ENCODE peak calls at places on chromosomes 2 and 18, in five cellular contexts. D is amygdala; L is activated CD4-positive, alpha-beta T cell treated with anti-CD3 and anti-CD28 coated beads for 1 hour; X is lower lobe of right lung; A is CD8-positive, alpha-beta memory T cell. B is an unnamed sample.

GRCh38 chr2:214196260-214196659 is 214.6 kb upstream of the VWC2L start:
- DNase-seq in D (no peak), A (no peak), L (no peak), X (no peak), B (no peak)

GRCh38 chr2:190477563-190478454 is 56.7 kb downstream of the NEMP2 start:
- DNase-seq in D (no peak), X (no peak), A (no peak), L (no peak), B (no peak)

GRCh38 chr2:241560883-241561474 is 2.4 kb downstream of the BOK start:
- DNase-seq in D (no peak), L (no peak), A (no peak), X (no peak), B (no peak)

GRCh38 chr2:156199588-156199987 is 132.9 kb downstream of the NR4A2 start:
- DNase-seq in D (no peak), A (no peak), L (no peak), X (no peak), B (no peak)

GRCh38 chr2:173630425-173631122 is 275.9 kb downstream of the CDCA7 start:
- DNase-seq in L (no peak), A (no peak), X (no peak), D (no peak), B (no peak)

GRCh38 chr2:6654279-6654678 is 211.4 kb downstream of the CMPK2 start:
- DNase-seq in L (no peak), X (no peak), A (no peak), D (no peak), B (no peak)

GRCh38 chr2:74292752-74293151 is 50.5 kb downstream of the SLC4A5 start:
- DNase-seq in L (no peak), D (no peak), X (no peak), A (no peak), B (no peak)

GRCh38 chr18:24009651-24010333 is 4.8 kb upstream of the TTC39C start:
- DNase-seq in A (peak), D (no peak), X (no peak), L (no peak), B (peak)

GRCh38 chr2:232607011-232607410 is 26.4 kb upstream of the EFHD1 start:
- DNase-seq in X (no peak), L (no peak), D (no peak), A (no peak), B (no peak)

GRCh38 chr18:75183524-75183923 is 25.4 kb downstream of the PTGR3 start:
- DNase-seq in L (no peak), D (no peak), X (no peak), A (no peak), B (no peak)

GRCh38 chr2:165293439-165294420 is 54.5 kb downstream of the SCN2A start:
- DNase-seq in D (no peak), A (peak), L (no peak), X (no peak), B (peak)

GRCh38 chr18:38900445-38900844 is 1334.8 kb upstream of the CELF4 start:
- DNase-seq in D (no peak), X (no peak), L (no peak), A (no peak), B (no peak)

GRCh38 chr2:100215375-100215774 is 73.0 kb upstream of the AFF3 start:
- DNase-seq in A (no peak), D (no peak), L (no peak), X (no peak), B (no peak)

GRCh38 chr2:29940706-29941105 is 19.3 kb upstream of the ALK start:
- DNase-seq in X (no peak), D (no peak), L (no peak), A (no peak), B (no peak)

GRCh38 chr18:71194438-71194837 is 905.6 kb downstream of the SOCS6 start:
- DNase-seq in A (no peak), L (no peak), D (no peak), X (no peak), B (no peak)

GRCh38 chr2:164922119-164922518 is 33.2 kb downstream of the SLC38A11 start:
- DNase-seq in D (no peak), A (no peak), X (no peak), L (no peak), B (no peak)

GRCh38 chr2:105885456-105885855 is 140.7 kb downstream of the NCK2 start:
- DNase-seq in X (no peak), A (no peak), D (no peak), L (no peak), B (no peak)

GRCh38 chr18:60485207-60485606 is 112.6 kb upstream of the MC4R start:
- DNase-seq in L (no peak), D (no peak), A (no peak), X (no peak), B (no peak)

GRCh38 chr18:32019251-32019943 is 772 bp downstream of the RNF125 start:
- DNase-seq in X (peak), D (peak), A (peak), L (peak), B (peak)

B was measured in Peyer's patch.